ENCODE peak calls at places on chromosome 6, in eight cellular contexts. O is GM13977; Q is OCI-LY7; X is HTR-8/SVneo; Z is central memory CD4-positive, alpha-beta T cell; Y is astrocyte of the spinal cord; R is activated CD4-positive, alpha-beta T cell treated with anti-CD3 and anti-CD28 coated beads for 4 hours; L is A172. N is an unnamed sample.

GRCh38 chr6:134508862-134509498 is 191.1 kb upstream of the SGK1 start:
- DNase-seq in Q (no peak), R (no peak), L (no peak), Y (no peak), X (no peak), O (no peak), Z (no peak), N (no peak)

GRCh38 chr6:56686429-56686828 is 43.7 kb upstream of the DST start:
- DNase-seq in O (no peak), Z (no peak), Y (no peak), R (no peak), Q (no peak), X (no peak), L (no peak), N (no peak)

GRCh38 chr6:146909376-146909775 is 294.8 kb upstream of the STXBP5 start:
- DNase-seq in Y (no peak), O (no peak), Z (no peak), X (no peak), R (no peak), L (no peak), Q (no peak), N (no peak)

GRCh38 chr6:111483736-111484654 is 977 bp upstream of the REV3L start:
- DNase-seq in O (peak), Z (peak), X (peak), R (peak), Y (peak), L (peak), Q (peak), N (peak)

GRCh38 chr6:41712651-41713103 is 22.7 kb downstream of the TFEB start:
- DNase-seq in R (no peak), L (peak), Y (peak), Q (no peak), X (no peak), Z (no peak), O (no peak), N (peak)

GRCh38 chr6:158560787-158561246 is 926 bp downstream of the TMEM181 start:
- DNase-seq in R (no peak), Y (no peak), O (no peak), Q (peak), X (no peak), L (no peak), Z (no peak), N (no peak)

GRCh38 chr6:143486752-143487151 is 24.8 kb downstream of the FUCA2 start:
- DNase-seq in X (no peak), L (no peak), Q (no peak), Y (no peak), Z (no peak), R (no peak), O (no peak), N (no peak)

GRCh38 chr6:51963980-51964379 is 123.4 kb downstream of the PKHD1 start:
- DNase-seq in X (no peak), O (no peak), Z (no peak), L (no peak), R (no peak), Y (no peak), Q (no peak), N (no peak)